ENCODE peak calls at places on chromosomes 16 and 17, in five cellular contexts. J is AG09309, T is mesothelial cell of epicardium, P is cardiac muscle cell, E is body of pancreas. N is an unnamed sample.

GRCh38 chr17:79005063-79005861 is 4.3 kb downstream of the CANT1 start:
- DNase-seq in P (no peak), T (no peak), J (no peak), E (peak; percentile 78), N (no peak)

GRCh38 chr17:76123749-76124581 is 17.1 kb downstream of the FOXJ1 start:
- DNase-seq in J (no peak), E (no peak), P (no peak), T (no peak), N (no peak)

GRCh38 chr16:67108931-67109406 is 772 bp upstream of the PHAF1 start:
- DNase-seq in E (no peak), T (no peak), J (no peak), P (no peak), N (no peak)

GRCh38 chr16:85174871-85175723 is 62.8 kb upstream of the CIBAR2 start:
- DNase-seq in P (no peak), J (no peak), T (no peak), E (no peak), N (no peak)

GRCh38 chr16:65070831-65071230 is 51.0 kb downstream of the CDH11 start:
- DNase-seq in E (peak; percentile 43), J (peak; percentile 86), P (peak; percentile 23), T (no peak), N (no peak)

GRCh38 chr16:1615761-1616160 is 3.6 kb downstream of the CRAMP1 start:
- DNase-seq in J (no peak), E (no peak), T (no peak), P (no peak), N (no peak)

GRCh38 chr17:15919466-15919865 is 25.5 kb upstream of the ADORA2B start:
- DNase-seq in E (no peak), P (no peak), T (no peak), J (no peak), N (no peak)

GRCh38 chr17:65099475-65099874 is 37.7 kb upstream of the RGS9 start:
- DNase-seq in J (no peak), E (no peak), P (no peak), T (no peak), N (no peak)

GRCh38 chr17:7290166-7290565 is 4.3 kb downstream of the YBX2 start:
- DNase-seq in P (no peak), E (no peak), J (no peak), T (no peak), N (no peak)

GRCh38 chr17:71801301-71801700 is 319.5 kb upstream of the SOX9 start:
- DNase-seq in J (peak; percentile 23), P (no peak), E (peak; percentile 42), T (no peak), N (no peak)

GRCh38 chr16:82801361-82801760 is 174.6 kb downstream of the CDH13 start:
- DNase-seq in T (no peak), P (no peak), J (peak; percentile 2), E (no peak), N (no peak)

GRCh38 chr16:24309222-24309905 is 53.2 kb downstream of the CACNG3 start:
- DNase-seq in P (no peak), J (no peak), T (no peak), E (peak; percentile 66), N (no peak)

GRCh38 chr16:23071202-23072083 is 77.8 kb downstream of the USP31 start:
- DNase-seq in E (no peak), J (peak; percentile 31), P (no peak), T (no peak), N (no peak)

GRCh38 chr17:75487351-75488070 is 27.8 kb downstream of the CASKIN2 start:
- DNase-seq in P (no peak), E (peak; percentile 19), J (no peak), T (no peak), N (peak; percentile 36)

GRCh38 chr17:32634167-32634566 is 147.4 kb downstream of the CDK5R1 start:
- DNase-seq in P (no peak), T (no peak), E (no peak), J (no peak), N (no peak)

GRCh38 chr17:37698132-37698615 is 46.7 kb downstream of the HNF1B start:
- DNase-seq in P (no peak), E (no peak), J (no peak), T (no peak), N (no peak)

GRCh38 chr17:78414178-78415162 is 36.0 kb downstream of the PGS1 start:
- DNase-seq in E (no peak), P (no peak), T (no peak), J (no peak), N (no peak)

GRCh38 chr16:49492090-49492801 is 118.6 kb downstream of the C16orf78 start:
- DNase-seq in J (no peak), P (peak; percentile 64), T (peak; percentile 74), E (peak; percentile 48), N (peak; percentile 32)

GRCh38 chr17:44221862-44222111 is 2.3 kb upstream of the UBTF start:
- DNase-seq in E (no peak), J (no peak), T (peak; percentile 57), P (no peak), N (peak; percentile 36)

GRCh38 chr17:39096435-39097158 is 54.8 kb downstream of the PLXDC1 start:
- DNase-seq in J (no peak), P (no peak), T (no peak), E (no peak), N (no peak)

GRCh38 chr17:63675607-63676539 is 24.1 kb downstream of the LIMD2 start:
- DNase-seq in E (peak; percentile 94), J (peak; percentile 66), T (peak; percentile 74), P (peak; percentile 86), N (no peak)

GRCh38 chr16:22050963-22051362 is 41.4 kb upstream of the VWA3A start:
- DNase-seq in T (no peak), P (no peak), J (no peak), E (no peak), N (no peak)

GRCh38 chr16:22053921-22054341 is 38.4 kb upstream of the VWA3A start:
- DNase-seq in T (no peak), J (no peak), E (no peak), P (no peak), N (no peak)

GRCh38 chr16:22054847-22055590 is 37.3 kb upstream of the VWA3A start:
- DNase-seq in P (no peak), E (no peak), T (no peak), J (no peak), N (no peak)

GRCh38 chr16:22052985-22053384 is 39.4 kb upstream of the VWA3A start:
- DNase-seq in E (no peak), J (no peak), T (no peak), P (no peak), N (no peak)

DNA sequence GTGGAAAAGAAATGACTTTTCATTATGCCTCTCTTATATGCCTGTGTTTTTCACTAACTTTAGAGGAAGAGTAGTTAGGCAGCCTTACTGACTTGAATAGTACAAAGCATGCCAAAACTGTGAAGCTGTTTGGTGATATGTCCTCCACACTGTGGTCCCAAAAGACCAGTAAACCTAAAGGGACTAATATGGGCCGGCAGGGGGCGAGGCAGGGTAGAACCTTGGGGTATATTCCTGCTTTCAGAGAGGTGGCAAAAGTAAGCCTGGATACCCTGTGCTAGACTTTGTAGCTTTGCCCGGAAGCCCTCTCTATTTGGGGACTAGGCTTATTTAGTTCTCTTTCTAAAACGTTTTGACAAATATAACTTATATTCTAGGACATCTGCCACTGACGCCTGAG is 36.5 kb upstream of the VWA3A start:
- DNase-seq in J (no peak), E (no peak), T (no peak), P (peak; percentile 35), N (no peak)
- TF ChIP-seq CTCF in J (no peak), E (no peak), T (no peak), P (peak; percentile 29), N (no peak)

GRCh38 chr16:9270424-9270823 is 179.0 kb downstream of the HAPSTR1 start:
- DNase-seq in P (no peak), T (no peak), J (no peak), E (peak; percentile 75), N (no peak)
- TF ChIP-seq CTCF in P (no peak), T (no peak), J (no peak), E (peak; percentile 32), N (no peak)

GRCh38 chr17:73727941-73728340 is 83.7 kb upstream of the SDK2 start:
- DNase-seq in J (no peak), E (no peak), T (no peak), P (no peak), N (no peak)

GRCh38 chr17:73725794-73726193 is 81.5 kb upstream of the SDK2 start:
- DNase-seq in T (no peak), E (no peak), P (no peak), J (no peak), N (no peak)

GRCh38 chr17:73731733-73732132 is 87.5 kb upstream of the SDK2 start:
- DNase-seq in E (no peak), P (no peak), J (no peak), T (no peak), N (no peak)

GRCh38 chr17:73733527-73733926 is 89.3 kb upstream of the SDK2 start:
- DNase-seq in E (no peak), J (no peak), T (no peak), P (no peak), N (no peak)

GRCh38 chr17:73729101-73729500 is 84.9 kb upstream of the SDK2 start:
- DNase-seq in E (no peak), P (no peak), T (no peak), J (no peak), N (no peak)
- TF ChIP-seq CTCF in E (no peak), P (no peak), T (no peak), J (no peak), N (no peak)

DNA sequence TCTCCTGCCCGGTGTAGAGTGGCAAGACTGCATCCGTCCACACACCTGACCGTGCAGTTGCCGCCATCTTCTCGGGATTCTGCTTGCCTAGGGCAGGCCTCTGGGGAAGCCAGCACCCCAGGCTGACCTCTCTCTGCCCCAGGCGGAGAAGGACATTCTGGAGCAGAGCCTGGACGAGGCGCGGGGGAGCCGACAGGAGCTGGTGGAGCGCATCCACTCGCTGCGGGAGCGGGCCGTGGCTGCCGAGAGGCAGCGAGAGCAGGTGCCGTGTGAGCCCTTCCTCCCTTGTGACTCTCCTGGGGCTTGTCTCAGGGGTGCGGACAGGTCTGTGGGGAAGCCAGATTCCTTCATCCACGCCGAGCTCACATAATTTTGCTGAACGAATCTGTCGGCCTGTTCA is 19.8 kb downstream of the CARD14 start:
- DNase-seq in J (no peak), T (no peak), E (no peak), P (no peak), N (no peak)
- TF ChIP-seq CTCF in J (no peak), T (no peak), E (no peak), P (no peak), N (no peak)

GRCh38 chr17:8889458-8890210 is 22.2 kb upstream of the PIK3R6 start:
- DNase-seq in E (no peak), T (no peak), P (no peak), J (no peak), N (no peak)
- TF ChIP-seq CTCF in E (no peak), T (no peak), P (no peak), J (no peak), N (no peak)

GRCh38 chr17:53148058-53148457 is 674.7 kb upstream of the KIF2B start:
- DNase-seq in T (no peak), J (no peak), E (no peak), P (no peak), N (no peak)

GRCh38 chr17:53150101-53150698 is 672.5 kb upstream of the KIF2B start:
- DNase-seq in J (no peak), P (peak; percentile 33), T (no peak), E (no peak), N (no peak)
- TF ChIP-seq CTCF in J (no peak), P (peak; percentile 32), T (no peak), E (no peak), N (no peak)